ENCODE peak calls at places on chromosomes 5 and 9, in ten cellular contexts. L is GM06990; V is NCI-H2227 treated with DMSO at 0.1 percent for 48 hours; F is HFFc6; I is GM04504; R is activated T-cell treated with anti-CD3 and anti-CD28 coated beads, Interleukin-2, amount 50 U/mL, for 72 hours; D is activated CD4-positive, CD25-positive, alpha-beta regulatory T cell treated with anti-CD3 and anti-CD28 coated beads, Interleukin-2, amount 50 U/mL, for 72 hours; U is GM23338; H is A549; S is T-cell. J is an unnamed sample.

GRCh38 chr9:107049046-107049824 is 186.3 kb downstream of the ZNF462 start:
- DNase-seq in F (no peak), U (peak), R (no peak), I (no peak), L (no peak), V (peak), H (no peak), S (no peak), D (no peak), J (peak)

GRCh38 chr5:178581621-178582020 is 8.6 kb downstream of the COL23A1 start:
- DNase-seq in R (no peak), L (no peak), H (no peak), I (no peak), V (no peak), F (no peak), U (no peak), S (no peak), D (no peak), J (no peak)

GRCh38 chr5:178576591-178577351 is 13.4 kb downstream of the COL23A1 start:
- DNase-seq in R (no peak), U (peak), L (no peak), I (no peak), S (no peak), D (no peak), H (no peak), V (no peak), F (no peak), J (no peak)

GRCh38 chr9:101718176-101718575 is 20.3 kb downstream of the GRIN3A start:
- DNase-seq in V (no peak), U (no peak), F (no peak), L (no peak), H (no peak), S (no peak), I (no peak), R (no peak), D (no peak), J (no peak)

GRCh38 chr9:123451011-123451410 is 95.0 kb downstream of the CRB2 start:
- DNase-seq in H (no peak), S (no peak), L (no peak), U (no peak), D (no peak), V (no peak), I (no peak), F (no peak), R (no peak), J (no peak)

GRCh38 chr9:122126340-122127333 is 32.9 kb downstream of the NDUFA8 start:
- DNase-seq in L (no peak), D (no peak), V (no peak), R (no peak), F (peak), H (no peak), U (peak), I (no peak), S (no peak), J (peak)

GRCh38 chr9:27019589-27019988 is 14.1 kb upstream of the LRRC19 start:
- DNase-seq in S (no peak), F (peak), H (no peak), I (peak), L (no peak), D (no peak), R (no peak), U (no peak), V (no peak), J (no peak)

GRCh38 chr5:180799902-180800801 is 2.5 kb downstream of the MGAT1 start:
- DNase-seq in V (no peak), L (no peak), D (no peak), S (no peak), R (no peak), U (no peak), F (peak), H (no peak), I (peak), J (no peak)

GRCh38 chr9:12719431-12719830 is 26.2 kb downstream of the TYRP1 start:
- DNase-seq in S (no peak), L (no peak), U (peak), R (no peak), D (no peak), H (no peak), V (peak), I (no peak), F (peak), J (no peak)

GRCh38 chr5:76402251-76402879 is 720 bp upstream of the IQGAP2 start:
- DNase-seq in I (no peak), S (peak), F (no peak), U (peak), L (peak), H (peak), R (peak), D (peak), V (no peak), J (no peak)

GRCh38 chr5:108196276-108196675 is 185.6 kb downstream of the FBXL17 start:
- DNase-seq in V (no peak), D (no peak), U (no peak), L (no peak), F (no peak), S (no peak), H (no peak), R (no peak), I (no peak), J (no peak)

GRCh38 chr9:129888085-129888808 is 53.0 kb downstream of the USP20 start:
- DNase-seq in R (peak), U (no peak), D (peak), F (no peak), S (peak), L (peak), I (no peak), V (no peak), H (no peak), J (no peak)

GRCh38 chr5:137564475-137564961 is 65.4 kb upstream of the SPOCK1 start:
- DNase-seq in S (no peak), D (no peak), H (no peak), F (peak), L (no peak), V (no peak), U (no peak), R (no peak), I (no peak), J (no peak)

GRCh38 chr5:7756453-7756852 is 94.5 kb downstream of the CFAP90 start:
- DNase-seq in H (no peak), R (no peak), D (no peak), I (no peak), L (no peak), S (no peak), F (no peak), V (no peak), U (no peak), J (no peak)

GRCh38 chr5:158119852-158120708 is 261.1 kb upstream of the CLINT1 start:
- DNase-seq in I (peak), L (no peak), R (no peak), F (no peak), U (no peak), H (no peak), V (peak), D (no peak), S (no peak), J (no peak)

GRCh38 chr9:84667571-84668203 is 1.8 kb upstream of the NTRK2 start:
- DNase-seq in F (no peak), D (no peak), V (peak), H (peak), U (peak), R (peak), I (no peak), L (peak), S (no peak), J (peak)

GRCh38 chr9:130661461-130662098 is 2.8 kb upstream of the PRDM12 start:
- DNase-seq in D (no peak), H (no peak), V (no peak), U (peak), F (no peak), I (no peak), R (no peak), L (no peak), S (no peak), J (no peak)

GRCh38 chr9:36135791-36136276 is 699 bp upstream of the GLIPR2 start:
- DNase-seq in U (peak), V (no peak), R (no peak), D (no peak), H (no peak), F (no peak), S (no peak), L (no peak), I (no peak), J (no peak)

GRCh38 chr5:153965102-153965645 is 73.5 kb downstream of the FAM114A2 start:
- DNase-seq in S (no peak), D (no peak), I (peak), H (peak), R (peak), L (no peak), U (peak), V (peak), F (peak), J (peak)

GRCh38 chr9:131019387-131020239 is 10.6 kb downstream of the LAMC3 start:
- DNase-seq in H (no peak), V (no peak), D (no peak), I (peak), F (no peak), L (no peak), S (no peak), U (no peak), R (no peak), J (no peak)

GRCh38 chr9:87420884-87421283 is 76.8 kb upstream of the DAPK1 start:
- DNase-seq in D (no peak), L (no peak), I (no peak), S (no peak), V (no peak), U (no peak), H (no peak), R (no peak), F (no peak), J (no peak)

GRCh38 chr9:108269421-108269820 is 586.4 kb downstream of the ACTL7B start:
- DNase-seq in V (no peak), L (no peak), F (no peak), U (no peak), H (no peak), R (no peak), D (no peak), I (no peak), S (no peak), J (no peak)

GRCh38 chr5:67192719-67193464 is 3.7 kb downstream of the CD180 start:
- DNase-seq in F (no peak), S (no peak), L (no peak), R (no peak), H (no peak), V (no peak), I (no peak), D (no peak), U (no peak), J (no peak)

GRCh38 chr5:122156724-122157325 is 27.5 kb downstream of the ZNF474 start:
- DNase-seq in R (no peak), U (peak), F (peak), S (no peak), I (no peak), H (no peak), L (no peak), V (peak), D (no peak), J (no peak)

GRCh38 chr9:69104830-69105527 is 69.1 kb upstream of the TJP2 start:
- DNase-seq in H (no peak), F (no peak), V (no peak), U (peak), I (no peak), L (no peak), R (no peak), D (no peak), S (no peak), J (no peak)